ENCODE peak calls at places on chromosomes 6 and 20, in five cellular contexts. One of them, this sample, is unnamed.

GRCh38 chr20:51763965-51764602 is 4.1 kb downstream of the ATP9A start:
- DNase-seq in IMR-90: peak
- DNase-seq in H9: no peak
- DNase-seq in H1: no peak
- DNase-seq in mesendoderm: peak
- DNase-seq in this sample: peak

GRCh38 chr6:97322811-97323210 is 39.8 kb upstream of the MMS22L start:
- DNase-seq in IMR-90: peak
- DNase-seq in H9: no peak
- DNase-seq in H1: no peak
- DNase-seq in mesendoderm: no peak
- DNase-seq in this sample: no peak

GRCh38 chr6:131951576-131952230 is 531 bp upstream of the CCN2 start:
- DNase-seq in IMR-90: no peak
- DNase-seq in H9: no peak
- DNase-seq in H1: no peak
- DNase-seq in mesendoderm: no peak
- DNase-seq in this sample: no peak

GRCh38 chr6:139369568-139370046 is 4.8 kb downstream of the CITED2 start:
- DNase-seq in IMR-90: peak
- DNase-seq in H9: no peak
- DNase-seq in H1: no peak
- DNase-seq in mesendoderm: peak
- DNase-seq in this sample: peak

GRCh38 chr6:35427851-35428321 is 24.3 kb upstream of the FANCE start:
- DNase-seq in IMR-90: peak
- DNase-seq in H9: no peak
- DNase-seq in H1: no peak
- DNase-seq in mesendoderm: no peak
- DNase-seq in this sample: peak

GRCh38 chr6:16674666-16675392 is 86.4 kb downstream of the ATXN1 start:
- DNase-seq in IMR-90: peak
- DNase-seq in H9: no peak
- DNase-seq in H1: no peak
- DNase-seq in mesendoderm: peak
- DNase-seq in this sample: peak

GRCh38 chr20:53750827-53751393 is 157.3 kb upstream of the ZNF217 start:
- DNase-seq in IMR-90: peak
- DNase-seq in H9: no peak
- DNase-seq in H1: no peak
- DNase-seq in mesendoderm: peak
- DNase-seq in this sample: peak

GRCh38 chr20:51428451-51429143 is 113.9 kb downstream of the NFATC2 start:
- DNase-seq in IMR-90: peak
- DNase-seq in H9: no peak
- DNase-seq in H1: no peak
- DNase-seq in mesendoderm: peak
- DNase-seq in this sample: peak

GRCh38 chr6:138240476-138241245 is 22.4 kb upstream of the PBOV1 start:
- DNase-seq in IMR-90: no peak
- DNase-seq in H9: no peak
- DNase-seq in H1: no peak
- DNase-seq in mesendoderm: peak
- DNase-seq in this sample: peak

GRCh38 chr20:21229163-21229562 is 74.0 kb upstream of the XRN2 start:
- DNase-seq in IMR-90: peak
- DNase-seq in H9: no peak
- DNase-seq in H1: no peak
- DNase-seq in mesendoderm: no peak
- DNase-seq in this sample: no peak

GRCh38 chr6:106163446-106163965 is 77.4 kb downstream of the PRDM1 start:
- DNase-seq in IMR-90: peak
- DNase-seq in H9: peak
- DNase-seq in H1: no peak
- DNase-seq in mesendoderm: peak
- DNase-seq in this sample: peak

GRCh38 chr6:148021715-148022114 is 320.9 kb upstream of the SASH1 start:
- DNase-seq in IMR-90: no peak
- DNase-seq in H9: peak
- DNase-seq in H1: peak
- DNase-seq in mesendoderm: peak
- DNase-seq in this sample: no peak

GRCh38 chr6:162211022-162211421 is 516.5 kb downstream of the PRKN start:
- DNase-seq in IMR-90: no peak
- DNase-seq in H9: no peak
- DNase-seq in H1: no peak
- DNase-seq in mesendoderm: no peak
- DNase-seq in this sample: no peak

GRCh38 chr6:10725046-10725445 is 2.2 kb downstream of the TMEM14C start:
- DNase-seq in IMR-90: no peak
- DNase-seq in H9: no peak
- DNase-seq in H1: no peak
- DNase-seq in mesendoderm: no peak
- DNase-seq in this sample: no peak
- H3K18ac ChIP-seq in IMR-90: no peak
- H3K18ac ChIP-seq in H9: no peak
- H3K18ac ChIP-seq in H1: no peak
- H3K18ac ChIP-seq in mesendoderm: no peak
- H3K18ac ChIP-seq in this sample: no peak

GRCh38 chr6:33570806-33571636 is 9.1 kb downstream of the BAK1 start:
- DNase-seq in IMR-90: peak
- DNase-seq in H9: peak
- DNase-seq in H1: peak
- DNase-seq in mesendoderm: peak
- DNase-seq in this sample: peak
- H3K18ac ChIP-seq in IMR-90: no peak
- H3K18ac ChIP-seq in H9: no peak
- H3K18ac ChIP-seq in H1: peak
- H3K18ac ChIP-seq in mesendoderm: no peak
- H3K18ac ChIP-seq in this sample: peak

GRCh38 chr6:6712258-6712978 is 123.9 kb downstream of the LY86 start:
- DNase-seq in IMR-90: peak
- DNase-seq in H9: no peak
- DNase-seq in H1: no peak
- DNase-seq in mesendoderm: no peak
- DNase-seq in this sample: peak
- H3K18ac ChIP-seq in IMR-90: peak
- H3K18ac ChIP-seq in H9: no peak
- H3K18ac ChIP-seq in H1: no peak
- H3K18ac ChIP-seq in mesendoderm: no peak
- H3K18ac ChIP-seq in this sample: peak

GRCh38 chr6:108123516-108123929 is 42.3 kb upstream of the NR2E1 start:
- DNase-seq in IMR-90: no peak
- DNase-seq in H9: peak
- DNase-seq in H1: no peak
- DNase-seq in mesendoderm: peak
- DNase-seq in this sample: no peak
- H3K18ac ChIP-seq in IMR-90: no peak
- H3K18ac ChIP-seq in H9: no peak
- H3K18ac ChIP-seq in H1: no peak
- H3K18ac ChIP-seq in mesendoderm: no peak
- H3K18ac ChIP-seq in this sample: no peak

DNA sequence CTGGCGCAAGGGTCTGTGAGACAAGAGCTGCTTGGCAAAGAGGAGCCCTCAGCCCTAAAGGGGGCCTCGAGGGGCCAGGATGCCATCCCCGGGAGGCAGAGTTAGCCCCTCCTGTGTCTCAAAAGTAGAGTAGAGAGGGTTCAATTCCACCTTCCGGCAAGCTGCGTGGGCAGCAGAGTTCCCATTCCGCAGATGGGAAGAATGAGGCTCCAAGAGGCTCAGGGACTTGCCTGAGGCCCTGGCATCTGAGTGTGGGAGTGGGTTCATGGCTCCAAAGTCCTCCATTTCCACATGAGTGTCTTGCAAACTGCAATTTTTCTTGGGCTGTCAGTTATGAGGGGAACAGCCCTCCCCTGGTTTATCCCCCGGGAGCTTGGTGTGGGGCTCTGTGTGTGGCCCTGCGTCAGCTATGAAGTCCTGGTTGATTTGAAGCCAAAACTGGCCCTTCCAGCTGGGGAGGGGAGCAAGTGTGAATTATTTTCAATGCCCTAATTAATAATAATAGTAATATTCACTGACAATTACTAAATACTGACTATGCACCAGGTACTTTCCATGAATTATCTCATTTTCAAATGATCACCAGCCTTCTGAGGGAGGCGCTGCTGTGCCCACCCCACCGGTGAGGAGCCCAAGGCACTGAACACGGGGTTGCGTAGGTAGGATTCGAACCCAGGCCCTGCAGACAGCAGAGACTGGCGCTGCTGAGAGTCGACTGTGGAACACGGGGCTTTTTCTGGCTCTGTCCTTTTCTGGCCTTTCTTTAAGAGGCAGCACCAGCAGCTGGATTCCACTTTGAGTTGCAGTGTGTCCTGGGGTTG is 153.0 kb upstream of the PTPN1 start:
- DNase-seq in IMR-90: no peak
- DNase-seq in H9: no peak
- DNase-seq in H1: no peak
- DNase-seq in mesendoderm: no peak
- DNase-seq in this sample: no peak
- H3K18ac ChIP-seq in IMR-90: no peak
- H3K18ac ChIP-seq in H9: no peak
- H3K18ac ChIP-seq in H1: no peak
- H3K18ac ChIP-seq in mesendoderm: no peak
- H3K18ac ChIP-seq in this sample: peak

This sample was measured in mesenchymal stem cell.